ENCODE peak calls at places on chromosome 7, in ten cellular contexts. C is coronary artery; I is right lobe of liver; U is endothelial cell of umbilical vein; X is breast epithelium; K is progenitor cell of endocrine pancreas; S is activated CD8-positive, alpha-beta T cell treated with anti-CD3 and anti-CD28 coated beads for 36 hours; W is GM12864; D is transverse colon; R is cardiac muscle cell. O is an unnamed sample.

GRCh38 chr7:66205736-66206080 is 574 bp downstream of the TPST1 start:
- DNase-seq in R (no peak), W (no peak), U (peak; percentile 29), K (no peak), D (peak; percentile 14), C (no peak), I (peak; percentile 55), S (peak; percentile 11), X (no peak), O (no peak)

GRCh38 chr7:94655884-94656657 is at the start of gene SGCE:
- DNase-seq in X (no peak), I (peak; percentile 62), D (peak; percentile 64), R (peak; percentile 80), K (peak; percentile 74), C (peak; percentile 78), W (peak; percentile 34), S (peak; percentile 51), U (peak; percentile 65), O (peak; percentile 84)

GRCh38 chr7:78041409-78041808 is 242.8 kb downstream of the PHTF2 start:
- DNase-seq in C (no peak), U (no peak), R (no peak), S (no peak), I (no peak), K (no peak), D (no peak), X (no peak), W (no peak), O (no peak)

GRCh38 chr7:135509589-135509838 is 388 bp downstream of the CNOT4 start:
- DNase-seq in R (no peak), S (no peak), K (no peak), W (peak; percentile 26), C (no peak), I (no peak), D (no peak), U (no peak), X (no peak), O (no peak)

GRCh38 chr7:143507094-143507518 is 29.4 kb downstream of the TAS2R41 start:
- DNase-seq in D (no peak), X (no peak), S (no peak), W (no peak), U (no peak), R (no peak), I (no peak), C (no peak), K (no peak), O (no peak)

GRCh38 chr7:76403780-76404494 is 5.6 kb downstream of the SSC4D start:
- DNase-seq in C (no peak), X (no peak), I (no peak), S (no peak), R (no peak), K (no peak), D (peak; percentile 54), W (no peak), U (no peak), O (no peak)

GRCh38 chr7:156895024-156895780 is 2.2 kb upstream of the LMBR1 start:
- DNase-seq in U (peak; percentile 25), C (no peak), D (no peak), W (no peak), K (no peak), I (no peak), S (peak; percentile 36), X (no peak), R (no peak), O (no peak)

GRCh38 chr7:97499204-97499603 is 232.7 kb upstream of the TAC1 start:
- DNase-seq in X (no peak), D (peak; percentile 41), W (peak; percentile 3), S (peak; percentile 28), R (peak; percentile 49), C (no peak), I (peak; percentile 46), K (no peak), U (no peak), O (peak; percentile 8)

GRCh38 chr7:107242267-107242666 is 73.5 kb downstream of the HBP1 start:
- DNase-seq in U (no peak), I (no peak), S (no peak), R (no peak), W (no peak), K (no peak), C (no peak), D (no peak), X (no peak), O (no peak)

GRCh38 chr7:105198223-105198622 is 184.2 kb downstream of the KMT2E start:
- DNase-seq in W (no peak), D (no peak), R (peak; percentile 19), C (no peak), I (no peak), S (no peak), K (no peak), X (no peak), U (peak; percentile 10), O (no peak)

GRCh38 chr7:140055833-140056232 is 6.9 kb downstream of the PARP12 start:
- DNase-seq in C (no peak), R (no peak), W (no peak), S (no peak), K (no peak), U (no peak), D (no peak), X (no peak), I (no peak), O (no peak)

GRCh38 chr7:82615527-82615926 is 171.9 kb upstream of the CACNA2D1 start:
- DNase-seq in X (no peak), K (no peak), U (no peak), S (no peak), D (no peak), I (no peak), C (no peak), W (peak; percentile 0), R (no peak), O (no peak)

GRCh38 chr7:151129882-151130591 is 37.5 kb downstream of the GBX1 start:
- DNase-seq in K (no peak), I (no peak), X (no peak), C (no peak), W (no peak), D (no peak), R (no peak), U (no peak), S (no peak), O (no peak)

GRCh38 chr7:30938435-30939316 is 25.1 kb upstream of the GHRHR start:
- DNase-seq in W (peak; percentile 22), K (peak; percentile 91), S (peak; percentile 76), C (peak; percentile 85), I (peak; percentile 89), X (peak; percentile 71), U (peak; percentile 78), D (peak; percentile 91), R (peak; percentile 87), O (peak; percentile 97)

GRCh38 chr7:55062106-55062499 is 43.3 kb downstream of the EGFR start:
- DNase-seq in S (no peak), C (no peak), K (no peak), X (no peak), W (no peak), I (no peak), R (no peak), U (no peak), D (no peak), O (no peak)
- TF ChIP-seq CTCF in S (no peak), C (no peak), K (no peak), X (no peak), W (no peak), I (no peak), R (no peak), U (no peak), D (no peak), O (no peak)

DNA sequence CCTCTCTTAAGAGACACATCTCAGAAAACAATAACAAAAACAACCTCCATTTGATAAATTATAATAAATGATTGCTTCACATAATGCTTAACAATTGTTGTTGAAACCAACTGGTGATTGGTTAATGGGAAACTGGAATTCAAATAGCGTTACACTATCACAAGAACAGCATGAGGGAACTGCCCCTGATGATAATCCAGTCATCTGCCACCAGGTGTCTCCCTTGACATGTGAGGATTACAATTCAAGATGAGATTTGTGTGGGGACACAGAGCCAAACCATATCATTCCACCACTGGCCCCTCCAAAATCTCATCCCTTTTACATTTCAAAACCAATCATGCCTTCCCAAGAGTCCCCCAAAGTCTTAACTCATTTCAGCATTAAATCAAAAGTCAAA is 375.9 kb downstream of the BMPER start:
- DNase-seq in W (no peak), U (no peak), D (peak; percentile 8), C (no peak), K (no peak), R (no peak), S (no peak), X (no peak), I (no peak), O (no peak)
- TF ChIP-seq CTCF in W (no peak), U (no peak), D (no peak), C (no peak), K (no peak), R (no peak), S (no peak), X (no peak), I (no peak), O (no peak)

DNA sequence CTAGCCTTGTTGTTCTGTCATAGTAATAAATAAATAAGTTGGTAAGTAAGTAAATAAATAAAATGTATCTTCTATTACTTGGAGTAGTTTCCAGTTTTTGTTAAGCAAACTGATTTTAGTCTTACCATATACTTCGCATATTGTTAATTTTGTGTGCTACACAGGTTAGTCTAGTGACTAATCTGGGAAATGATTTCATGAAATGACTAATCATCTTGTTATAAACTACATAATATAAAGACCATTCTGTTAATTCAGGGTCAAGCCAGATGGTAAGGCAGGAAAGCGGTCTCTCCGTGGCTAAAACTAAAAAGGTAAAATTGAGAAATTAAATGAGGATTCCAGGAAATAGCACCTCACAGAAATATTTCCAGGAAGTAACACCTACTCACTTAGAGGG is 58.5 kb upstream of the FOXP2 start:
- DNase-seq in U (peak; percentile 35), C (no peak), S (no peak), K (no peak), R (no peak), W (no peak), I (no peak), X (no peak), D (no peak), O (no peak)
- TF ChIP-seq CTCF in U (no peak), C (no peak), S (no peak), K (no peak), R (no peak), W (no peak), I (no peak), X (no peak), D (no peak), O (no peak)

GRCh38 chr7:35424869-35425495 is 171.1 kb upstream of the TBX20 start:
- DNase-seq in X (no peak), R (peak; percentile 71), W (peak; percentile 15), K (peak; percentile 40), S (peak; percentile 71), C (no peak), U (peak; percentile 53), D (peak; percentile 46), I (peak; percentile 67), O (peak; percentile 51)

GRCh38 chr7:35436452-35436851 is 182.6 kb upstream of the TBX20 start:
- DNase-seq in K (no peak), R (no peak), D (no peak), C (no peak), W (no peak), U (no peak), S (no peak), I (no peak), X (no peak), O (no peak)

DNA sequence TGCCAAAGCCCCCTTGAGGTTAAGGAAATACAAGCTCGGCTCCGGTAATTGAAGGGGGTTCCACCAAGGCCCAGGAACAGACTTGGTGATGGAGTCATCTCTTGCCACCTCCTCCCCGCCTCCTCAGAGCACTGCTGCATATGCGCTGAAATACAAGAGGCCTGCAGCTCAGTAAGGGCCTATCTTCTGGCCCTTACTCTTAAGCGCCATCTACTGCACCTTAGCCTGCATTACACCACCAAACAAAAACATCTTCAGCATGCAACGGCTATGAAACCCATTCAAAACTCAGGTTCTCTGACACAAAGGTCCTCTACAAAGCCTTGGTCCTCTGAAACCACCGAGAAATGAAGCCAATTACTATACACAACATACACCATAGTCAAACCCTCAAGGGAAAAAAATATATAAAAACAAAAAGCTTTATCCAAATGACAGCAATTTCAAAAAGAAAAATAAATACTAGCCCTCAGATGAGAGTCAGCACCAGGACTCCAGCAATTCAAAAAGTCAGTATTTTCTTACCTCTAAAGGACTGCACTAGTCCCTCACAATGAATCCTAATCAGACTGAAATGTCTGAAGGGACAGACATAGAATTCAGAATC is 176.8 kb upstream of the TBX20 start:
- DNase-seq in I (no peak), U (peak; percentile 13), X (no peak), W (no peak), D (no peak), K (no peak), C (no peak), R (no peak), S (peak; percentile 33), O (no peak)
- TF ChIP-seq CTCF in I (no peak), U (peak; percentile 49), X (no peak), W (peak; percentile 65), D (no peak), K (peak; percentile 34), C (no peak), R (peak; percentile 31), S (peak; percentile 63), O (peak; percentile 47)